ENCODE peak calls at places on chromosomes 5 and 9, in eight cellular contexts. Y, D, J, O, S, I, V and Z are unnamed samples.

GRCh38 chr9:69885474-69885929 is 64.9 kb downstream of the CFAP95 start:
- DNase-seq in Y (no peak), D (peak; percentile 62), J (peak; percentile 91), O (no peak), S (no peak), I (no peak), V (no peak), Z (no peak)

GRCh38 chr5:176735383-176736265 is 74.7 kb upstream of the UNC5A start:
- DNase-seq in Y (peak; percentile 10), D (no peak), J (no peak), O (no peak), S (no peak), I (no peak), V (no peak), Z (no peak)

GRCh38 chr5:66346869-66347268 is 202.8 kb downstream of the SREK1 start:
- DNase-seq in Y (no peak), D (no peak), J (no peak), O (no peak), S (no peak), I (no peak), V (no peak), Z (no peak)

GRCh38 chr5:180463216-180463900 is 30.8 kb upstream of the CNOT6 start:
- DNase-seq in Y (no peak), D (peak; percentile 10), J (no peak), O (no peak), S (no peak), I (no peak), V (no peak), Z (no peak)

GRCh38 chr5:158796812-158797497 is 302.8 kb downstream of the EBF1 start:
- DNase-seq in Y (no peak), D (no peak), J (no peak), O (no peak), S (no peak), I (no peak), V (no peak), Z (no peak)

GRCh38 chr5:19531374-19531952 is 456.5 kb downstream of the CDH18 start:
- DNase-seq in Y (no peak), D (no peak), J (peak; percentile 61), O (no peak), S (no peak), I (no peak), V (no peak), Z (no peak)

GRCh38 chr9:136145580-136145979 is 26.9 kb upstream of the TMEM250 start:
- DNase-seq in Y (no peak), D (no peak), J (no peak), O (no peak), S (no peak), I (no peak), V (no peak), Z (no peak)

GRCh38 chr9:16387382-16387781 is 483.1 kb downstream of the BNC2 start:
- DNase-seq in Y (no peak), D (peak; percentile 25), J (no peak), O (no peak), S (no peak), I (peak; percentile 28), V (no peak), Z (no peak)

GRCh38 chr5:94505327-94506080 is 112.9 kb downstream of the KIAA0825 start:
- DNase-seq in Y (no peak), D (no peak), J (no peak), O (no peak), S (no peak), I (no peak), V (no peak), Z (no peak)
- H3K36me3 ChIP-seq in Y (no peaks in the 10 kb centered on the region), D (no peaks in the 10 kb centered on the region), J (no peaks in the 10 kb centered on the region), O (no peaks in the 10 kb centered on the region), S (no peaks in the 10 kb centered on the region), I (no peaks in the 10 kb centered on the region), V (no peaks in the 10 kb centered on the region), Z (no peaks in the 10 kb centered on the region)

DNA sequence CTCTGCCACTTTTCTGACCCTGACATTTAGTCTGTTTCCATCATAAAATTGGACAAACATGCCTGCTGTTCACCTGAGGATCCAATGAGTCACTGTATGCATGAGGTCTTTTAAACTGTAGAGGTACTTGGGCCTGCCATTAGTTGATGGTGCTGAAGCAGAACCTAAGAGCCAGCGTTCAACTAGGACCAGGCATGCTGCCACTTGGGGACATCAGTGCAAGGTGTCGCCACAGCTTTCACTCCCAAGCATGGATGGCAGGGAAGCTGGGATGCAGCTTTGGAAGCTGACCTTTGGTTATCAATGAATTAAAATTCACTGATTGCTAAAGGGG is 37.1 kb downstream of the NEUROG1 start:
- DNase-seq in Y (no peak), D (no peak), J (no peak), O (no peak), S (no peak), I (no peak), V (no peak), Z (no peak)
- H3K27me3 ChIP-seq in Y (peaks cover 26% of the 10 kb centered on the region), D (peaks cover 96% of the 10 kb centered on the region), J (peaks cover 22% of the 10 kb centered on the region), O (peaks cover 7% of the 10 kb centered on the region), S (peaks cover 31% of the 10 kb centered on the region), I (peaks cover 44% of the 10 kb centered on the region), V (no peaks in the 10 kb centered on the region), Z (peaks cover 3% of the 10 kb centered on the region)

GRCh38 chr9:86351897-86352296 is 2.3 kb downstream of the TUT7 start:
- DNase-seq in Y (no peak), D (no peak), J (no peak), O (no peak), S (no peak), I (no peak), V (no peak), Z (no peak)
- H3K27ac ChIP-seq in Y (no peak overlapping the region), D (no peak overlapping the region), J (no peak overlapping the region), O (no peak overlapping the region), S (no peak overlapping the region), I (no peak overlapping the region), V (no peak overlapping the region), Z (no peak overlapping the region)

GRCh38 chr5:92896722-92897121 is 684.3 kb downstream of the NR2F1-AS1 start:
- DNase-seq in Y (no peak), D (no peak), J (no peak), O (no peak), S (no peak), I (no peak), V (no peak), Z (no peak)
- H3K36me3 ChIP-seq in Y (no peaks in the 10 kb centered on the region), D (no peaks in the 10 kb centered on the region), J (no peaks in the 10 kb centered on the region), O (no peaks in the 10 kb centered on the region), S (no peaks in the 10 kb centered on the region), I (no peaks in the 10 kb centered on the region), V (no peaks in the 10 kb centered on the region), Z (no peaks in the 10 kb centered on the region)